ENCODE peak calls at places on chromosome 3, in four cellular contexts. One of them, this sample, is unnamed.

GRCh38 chr3:194689493-194689901 is 3.8 kb downstream of the FAM43A start:
- DNase-seq in stimulated activated naive CD8-positive, alpha-beta T cell treated with anti-CD3 and anti-CD28 coated beads, Interleukin-15, Interleukin-2, amounts not matched to agents 100 U/mL and 50 U/mL, for 24 hours: peak
- DNase-seq in NCI-H2081: no peak
- DNase-seq in NCI-H187: no peak
- DNase-seq in this sample: no peak

GRCh38 chr3:71780430-71780829 is 4.5 kb downstream of the PROK2 start:
- DNase-seq in stimulated activated naive CD8-positive, alpha-beta T cell treated with anti-CD3 and anti-CD28 coated beads, Interleukin-15, Interleukin-2, amounts not matched to agents 100 U/mL and 50 U/mL, for 24 hours: no peak
- DNase-seq in NCI-H2081: no peak
- DNase-seq in NCI-H187: no peak
- DNase-seq in this sample: no peak

GRCh38 chr3:36991923-36992805 is 767 bp downstream of the EPM2AIP1 start:
- DNase-seq in stimulated activated naive CD8-positive, alpha-beta T cell treated with anti-CD3 and anti-CD28 coated beads, Interleukin-15, Interleukin-2, amounts not matched to agents 100 U/mL and 50 U/mL, for 24 hours: peak
- DNase-seq in NCI-H2081: no peak
- DNase-seq in NCI-H187: no peak
- DNase-seq in this sample: no peak

GRCh38 chr3:30523366-30523765 is 83.0 kb upstream of the TGFBR2 start:
- DNase-seq in stimulated activated naive CD8-positive, alpha-beta T cell treated with anti-CD3 and anti-CD28 coated beads, Interleukin-15, Interleukin-2, amounts not matched to agents 100 U/mL and 50 U/mL, for 24 hours: no peak
- DNase-seq in NCI-H2081: no peak
- DNase-seq in NCI-H187: no peak
- DNase-seq in this sample: no peak

GRCh38 chr3:14110699-14111098 is 14.0 kb downstream of the CHCHD4 start:
- DNase-seq in stimulated activated naive CD8-positive, alpha-beta T cell treated with anti-CD3 and anti-CD28 coated beads, Interleukin-15, Interleukin-2, amounts not matched to agents 100 U/mL and 50 U/mL, for 24 hours: no peak
- DNase-seq in NCI-H2081: no peak
- DNase-seq in NCI-H187: no peak
- DNase-seq in this sample: no peak

GRCh38 chr3:127768346-127769008 is 53.8 kb downstream of the MGLL start:
- DNase-seq in stimulated activated naive CD8-positive, alpha-beta T cell treated with anti-CD3 and anti-CD28 coated beads, Interleukin-15, Interleukin-2, amounts not matched to agents 100 U/mL and 50 U/mL, for 24 hours: no peak
- DNase-seq in NCI-H2081: no peak
- DNase-seq in NCI-H187: no peak
- DNase-seq in this sample: no peak

GRCh38 chr3:182717216-182717615 is 76.1 kb upstream of the ATP11B start:
- DNase-seq in stimulated activated naive CD8-positive, alpha-beta T cell treated with anti-CD3 and anti-CD28 coated beads, Interleukin-15, Interleukin-2, amounts not matched to agents 100 U/mL and 50 U/mL, for 24 hours: no peak
- DNase-seq in NCI-H2081: no peak
- DNase-seq in NCI-H187: no peak
- DNase-seq in this sample: no peak

GRCh38 chr3:194944526-194944925 is 258.8 kb downstream of the FAM43A start:
- DNase-seq in stimulated activated naive CD8-positive, alpha-beta T cell treated with anti-CD3 and anti-CD28 coated beads, Interleukin-15, Interleukin-2, amounts not matched to agents 100 U/mL and 50 U/mL, for 24 hours: no peak
- DNase-seq in NCI-H2081: no peak
- DNase-seq in NCI-H187: no peak
- DNase-seq in this sample: no peak

GRCh38 chr3:127753898-127754410 is 68.4 kb downstream of the MGLL start:
- DNase-seq in stimulated activated naive CD8-positive, alpha-beta T cell treated with anti-CD3 and anti-CD28 coated beads, Interleukin-15, Interleukin-2, amounts not matched to agents 100 U/mL and 50 U/mL, for 24 hours: peak
- DNase-seq in NCI-H2081: no peak
- DNase-seq in NCI-H187: no peak
- DNase-seq in this sample: no peak

GRCh38 chr3:32239638-32240550 is 1.4 kb downstream of the CMTM8 start:
- DNase-seq in stimulated activated naive CD8-positive, alpha-beta T cell treated with anti-CD3 and anti-CD28 coated beads, Interleukin-15, Interleukin-2, amounts not matched to agents 100 U/mL and 50 U/mL, for 24 hours: peak
- DNase-seq in NCI-H2081: peak
- DNase-seq in NCI-H187: no peak
- DNase-seq in this sample: peak

GRCh38 chr3:35772364-35773009 is 133.2 kb downstream of the ARPP21 start:
- DNase-seq in stimulated activated naive CD8-positive, alpha-beta T cell treated with anti-CD3 and anti-CD28 coated beads, Interleukin-15, Interleukin-2, amounts not matched to agents 100 U/mL and 50 U/mL, for 24 hours: no peak
- DNase-seq in NCI-H2081: no peak
- DNase-seq in NCI-H187: no peak
- DNase-seq in this sample: no peak

GRCh38 chr3:137217733-137218132 is 259.9 kb downstream of the IL20RB start:
- DNase-seq in stimulated activated naive CD8-positive, alpha-beta T cell treated with anti-CD3 and anti-CD28 coated beads, Interleukin-15, Interleukin-2, amounts not matched to agents 100 U/mL and 50 U/mL, for 24 hours: no peak
- DNase-seq in NCI-H2081: no peak
- DNase-seq in NCI-H187: no peak
- DNase-seq in this sample: peak

GRCh38 chr3:17643691-17644090 is 98.7 kb downstream of the TBC1D5 start:
- DNase-seq in stimulated activated naive CD8-positive, alpha-beta T cell treated with anti-CD3 and anti-CD28 coated beads, Interleukin-15, Interleukin-2, amounts not matched to agents 100 U/mL and 50 U/mL, for 24 hours: no peak
- DNase-seq in NCI-H2081: no peak
- DNase-seq in NCI-H187: no peak
- DNase-seq in this sample: no peak

GRCh38 chr3:25820372-25820771 is 30.5 kb downstream of the OXSM start:
- DNase-seq in stimulated activated naive CD8-positive, alpha-beta T cell treated with anti-CD3 and anti-CD28 coated beads, Interleukin-15, Interleukin-2, amounts not matched to agents 100 U/mL and 50 U/mL, for 24 hours: no peak
- DNase-seq in NCI-H2081: no peak
- DNase-seq in NCI-H187: no peak
- DNase-seq in this sample: peak

GRCh38 chr3:134651347-134652041 is 672 bp upstream of the KY start:
- DNase-seq in stimulated activated naive CD8-positive, alpha-beta T cell treated with anti-CD3 and anti-CD28 coated beads, Interleukin-15, Interleukin-2, amounts not matched to agents 100 U/mL and 50 U/mL, for 24 hours: no peak
- DNase-seq in NCI-H2081: no peak
- DNase-seq in NCI-H187: no peak
- DNase-seq in this sample: no peak

GRCh38 chr3:15452961-15453360 is 25.6 kb downstream of the EAF1 start:
- DNase-seq in stimulated activated naive CD8-positive, alpha-beta T cell treated with anti-CD3 and anti-CD28 coated beads, Interleukin-15, Interleukin-2, amounts not matched to agents 100 U/mL and 50 U/mL, for 24 hours: no peak
- DNase-seq in NCI-H2081: no peak
- DNase-seq in NCI-H187: no peak
- DNase-seq in this sample: no peak